ENCODE peak calls at places on chromosome 12, in ten cellular contexts. F, G, Z, B, R, Y, O, W, S and C are unnamed samples.

GRCh38 chr12:33248364-33248763 is 191.3 kb downstream of the SYT10 start:
- DNase-seq in F (no peak), O (no peak), S (no peak), W (no peak), Z (no peak), B (no peak), R (no peak), Y (no peak), G (no peak), C (no peak)

GRCh38 chr12:3398196-3398789 is 92.7 kb upstream of the PRMT8 start:
- DNase-seq in Z (no peak), B (no peak), R (no peak), O (no peak), G (no peak), Y (peak; percentile 34), W (no peak), S (no peak), F (no peak), C (no peak)

GRCh38 chr12:30843211-30843610 is 83.3 kb upstream of the TSPAN11 start:
- DNase-seq in Y (no peak), F (no peak), R (no peak), O (no peak), W (no peak), S (no peak), B (no peak), Z (no peak), G (no peak), C (no peak)

GRCh38 chr12:56387152-56387551 is 24.5 kb upstream of the APOF start:
- DNase-seq in B (no peak), R (no peak), O (no peak), Z (no peak), G (peak; percentile 16), W (no peak), S (peak; percentile 11), Y (no peak), F (no peak), C (no peak)

GRCh38 chr12:54251667-54252284 is 28.1 kb downstream of the CBX5 start:
- DNase-seq in Z (no peak), Y (peak; percentile 65), G (peak; percentile 74), W (no peak), S (peak; percentile 39), B (peak; percentile 62), O (peak; percentile 62), R (no peak), F (no peak), C (no peak)

GRCh38 chr12:90959538-90960139 is 4.7 kb upstream of the CCER1 start:
- DNase-seq in F (peak; percentile 52), B (peak; percentile 13), G (peak; percentile 76), W (no peak), R (no peak), Y (peak; percentile 49), S (peak; percentile 52), O (peak; percentile 46), Z (no peak), C (no peak)

GRCh38 chr12:106321139-106321850 is 18.8 kb downstream of the TCP11L2 start:
- DNase-seq in W (no peak), F (peak; percentile 46), O (no peak), G (no peak), B (no peak), Z (no peak), S (no peak), R (no peak), Y (no peak), C (no peak)

GRCh38 chr12:109291531-109292341 is 17.3 kb downstream of the FOXN4 start:
- DNase-seq in F (no peak), Y (no peak), G (peak; percentile 9), S (no peak), B (no peak), R (peak; percentile 83), O (no peak), W (no peak), Z (no peak), C (no peak)

GRCh38 chr12:9813821-9814798 is 13.2 kb upstream of the KLRF1 start:
- DNase-seq in O (peak; percentile 74), R (peak; percentile 85), Y (peak; percentile 84), B (peak; percentile 63), G (peak; percentile 67), F (peak; percentile 86), Z (peak; percentile 93), S (peak; percentile 13), W (peak; percentile 92), C (peak; percentile 83)

DNA sequence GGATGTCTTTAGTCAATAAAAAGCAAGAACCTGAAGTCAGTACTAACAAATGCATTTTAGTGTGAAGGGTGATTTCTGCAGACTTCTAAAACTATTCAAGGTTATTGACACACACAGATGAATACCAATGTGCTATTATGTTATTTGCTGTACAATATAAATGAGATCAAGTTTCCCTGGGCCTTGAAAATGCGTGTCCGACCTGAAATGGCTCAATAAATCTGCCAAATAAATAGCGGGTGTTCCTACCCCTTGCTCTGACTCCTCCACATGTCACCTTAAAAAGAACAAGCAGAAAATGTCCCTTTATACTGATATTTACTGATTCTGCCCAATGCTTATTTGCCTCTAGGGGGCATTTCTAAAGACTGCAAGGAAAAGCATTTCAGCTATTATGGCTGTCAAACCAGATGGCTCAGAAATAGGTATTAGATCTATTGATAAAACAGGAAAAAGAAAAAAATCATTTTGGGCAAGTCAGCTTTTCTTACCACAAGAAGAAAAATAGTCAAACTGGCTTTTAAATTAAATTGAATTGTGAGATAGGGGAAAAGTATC is 367.3 kb upstream of the KITLG start:
- DNase-seq in W (no peak), S (no peak), R (no peak), Z (no peak), O (no peak), B (no peak), F (no peak), Y (no peak), G (no peak), C (no peak)
- TF ChIP-seq CTCF in W (no peak), S (peak; percentile 55), R (no peak), Z (no peak), O (peak; percentile 55), B (no peak), F (no peak), Y (no peak), G (peak; percentile 4), C (no peak)

GRCh38 chr12:77049767-77050353 is 15.5 kb downstream of the E2F7 start:
- DNase-seq in F (no peak), Z (no peak), W (no peak), R (no peak), B (peak; percentile 57), Y (peak; percentile 57), G (peak; percentile 81), O (peak; percentile 79), S (peak; percentile 58), C (no peak)

GRCh38 chr12:77045183-77045582 is 20.2 kb downstream of the E2F7 start:
- DNase-seq in W (no peak), B (no peak), O (no peak), G (no peak), Y (no peak), S (no peak), Z (no peak), R (no peak), F (no peak), C (no peak)

GRCh38 chr12:77053259-77053658 is 12.1 kb downstream of the E2F7 start:
- DNase-seq in B (no peak), G (peak; percentile 28), W (no peak), S (no peak), Y (no peak), R (no peak), F (no peak), O (no peak), Z (no peak), C (no peak)

GRCh38 chr12:77042834-77043233 is 22.5 kb downstream of the E2F7 start:
- DNase-seq in Z (no peak), R (no peak), F (no peak), B (no peak), Y (no peak), W (no peak), G (no peak), S (no peak), O (no peak), C (no peak)

GRCh38 chr12:77047341-77048202 is 17.8 kb downstream of the E2F7 start:
- DNase-seq in F (no peak), G (no peak), Y (no peak), B (no peak), Z (no peak), R (no peak), O (no peak), W (no peak), S (peak; percentile 33), C (no peak)
- TF ChIP-seq CTCF in F (no peak), G (no peak), Y (no peak), B (no peak), Z (no peak), R (no peak), O (peak; percentile 25), W (no peak), S (peak; percentile 64), C (no peak)

DNA sequence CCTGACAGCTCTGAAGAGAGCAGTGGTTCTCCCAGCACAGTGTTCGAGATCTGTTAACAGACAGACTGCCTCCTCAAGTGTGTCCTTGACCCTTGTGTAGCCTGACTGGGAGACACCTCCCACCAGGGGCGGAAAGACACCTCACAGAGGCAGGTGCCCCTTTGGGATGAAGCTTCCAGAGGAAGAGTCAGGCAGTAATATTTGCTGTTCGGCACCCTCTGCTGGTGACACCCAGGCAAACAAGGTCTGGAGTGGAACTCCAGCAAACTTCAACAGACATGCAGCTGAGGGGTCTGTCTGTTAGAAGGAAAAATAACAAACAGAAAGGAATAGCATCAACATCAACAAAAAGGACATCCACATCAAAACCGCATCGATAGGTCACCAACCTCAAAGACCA is 21.6 kb upstream of the ABCC9 start:
- DNase-seq in Z (no peak), S (no peak), F (no peak), R (no peak), B (no peak), O (no peak), G (no peak), W (no peak), Y (no peak), C (no peak)
- TF ChIP-seq CTCF in Z (no peak), S (no peak), F (no peak), R (no peak), B (no peak), O (no peak), G (no peak), W (no peak), Y (no peak), C (no peak)

DNA sequence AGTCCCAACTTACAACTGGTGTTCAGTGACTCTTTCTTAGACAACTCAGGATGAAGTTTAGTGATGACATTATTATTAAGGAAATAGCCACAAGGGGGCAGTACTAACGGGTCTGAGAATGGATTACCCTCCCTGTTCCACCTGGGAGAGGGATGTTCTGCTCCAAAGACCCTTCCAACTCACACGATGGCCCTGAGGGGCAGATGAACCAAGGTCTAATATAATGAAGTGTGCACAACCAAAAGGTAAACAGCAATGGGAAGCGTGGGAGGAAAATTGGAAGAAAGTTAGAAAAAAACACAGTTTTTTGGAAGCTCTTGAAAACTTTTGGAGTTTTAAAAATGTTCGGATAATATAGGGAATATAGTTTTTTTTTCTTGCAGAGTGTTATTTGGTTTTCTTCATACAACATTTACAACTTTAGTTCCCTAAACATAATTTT is 24.0 kb downstream of the FGF6 start:
- DNase-seq in B (peak; percentile 58), G (peak; percentile 50), O (peak; percentile 60), Y (peak; percentile 84), W (peak; percentile 24), F (no peak), R (no peak), Z (no peak), S (peak; percentile 28), C (no peak)
- TF ChIP-seq CTCF in B (peak; percentile 52), G (peak; percentile 59), O (peak; percentile 93), Y (peak; percentile 25), W (peak; percentile 89), F (peak; percentile 76), R (peak; percentile 43), Z (peak; percentile 92), S (peak; percentile 91), C (peak; percentile 82)

GRCh38 chr12:19893514-19893913 is 454.2 kb downstream of the AEBP2 start:
- DNase-seq in Y (peak; percentile 25), S (no peak), F (no peak), B (no peak), Z (no peak), W (no peak), R (no peak), G (peak; percentile 76), O (no peak), C (no peak)
- TF ChIP-seq CTCF in Y (no peak), S (peak; percentile 15), F (no peak), B (no peak), Z (no peak), W (no peak), R (peak; percentile 21), G (peak; percentile 50), O (no peak), C (no peak)